ENCODE peak calls at places on chromosomes 6 and 20, in six cellular contexts. Y, J, Q, V, T and X are unnamed samples.
A peak's percentile ranks its signal among the peaks of the same experiment; 100 is the strongest.

GRCh38 chr6:62445521-62445920 is 159.5 kb upstream of the KHDRBS2 start:
- DNase-seq in T (no peak), J (no peak), V (no peak), Q (no peak), Y (no peak), X (peak; percentile 5)

GRCh38 chr6:1400126-1400850 is 10.9 kb downstream of the FOXF2 start:
- DNase-seq in J (no peak), Q (no peak), T (no peak), V (no peak), Y (no peak), X (no peak)

GRCh38 chr20:51660741-51661608 is 107.2 kb downstream of the ATP9A start:
- DNase-seq in Q (no peak), J (peak; percentile 89), T (no peak), Y (no peak), V (peak; percentile 69), X (no peak)

GRCh38 chr20:48649104-48649626 is 178.6 kb downstream of the PREX1 start:
- DNase-seq in J (no peak), Q (no peak), Y (no peak), V (no peak), T (no peak), X (peak; percentile 36)

GRCh38 chr6:47019941-47020340 is 22.2 kb downstream of the ADGRF1 start:
- DNase-seq in Y (no peak), V (no peak), Q (no peak), T (no peak), J (no peak), X (no peak)

GRCh38 chr20:7926323-7926722 is 13.9 kb downstream of the HAO1 start:
- DNase-seq in J (no peak), Y (no peak), V (no peak), T (no peak), Q (no peak), X (no peak)

GRCh38 chr20:53910312-53911002 is 159.9 kb downstream of the BCAS1 start:
- DNase-seq in J (no peak), T (no peak), Q (no peak), Y (no peak), V (no peak), X (no peak)

GRCh38 chr6:5412017-5412416 is 150.7 kb downstream of the FARS2 start:
- DNase-seq in Y (no peak), Q (no peak), V (no peak), J (no peak), T (no peak), X (no peak)

GRCh38 chr6:110524305-110524704 is 47.9 kb upstream of the SLC22A16 start:
- DNase-seq in Q (no peak), T (no peak), J (no peak), V (no peak), Y (peak; percentile 19), X (no peak)